ENCODE peak calls at places on chromosomes 6 and 20, in four cellular contexts. H, T, P and J are unnamed samples. For H3K27me3, the result is how much of the 10 kb centered on the place peaks cover.

GRCh38 chr6:71299541-71300470 is 11.2 kb downstream of the OGFRL1 start:
- DNase-seq in H (no peak), T (no peak), P (no peak), J (no peak)

GRCh38 chr20:50794181-50794845 is 548 bp upstream of the BCAS4 start:
- DNase-seq in H (no peak), T (no peak), P (no peak), J (no peak)

GRCh38 chr6:2524090-2524489 is 226.6 kb downstream of the MYLK4 start:
- DNase-seq in H (no peak), T (no peak), P (no peak), J (no peak)

GRCh38 chr6:100344761-100345160 is 120.0 kb downstream of the SIM1 start:
- DNase-seq in H (no peak), T (no peak), P (no peak), J (peak)

GRCh38 chr6:84764332-84765049 is at the start of gene TBX18:
- DNase-seq in H (peak), T (peak), P (peak), J (peak)

GRCh38 chr20:52076164-52076563 is 115.4 kb downstream of the ZFP64 start:
- DNase-seq in H (no peak), T (no peak), P (no peak), J (peak)

GRCh38 chr6:123803456-123803861 is 206 bp upstream of the NKAIN2 start:
- DNase-seq in H (peak), T (no peak), P (no peak), J (no peak)

GRCh38 chr20:3101737-3102574 is 17.4 kb upstream of the AVP start:
- DNase-seq in H (no peak), T (no peak), P (no peak), J (no peak)

GRCh38 chr6:142947702-142948480 is 2.9 kb upstream of the HIVEP2 start:
- DNase-seq in H (peak), T (no peak), P (no peak), J (no peak)

GRCh38 chr6:144365176-144365710 is 80.1 kb downstream of the UTRN start:
- DNase-seq in H (no peak), T (no peak), P (no peak), J (no peak)

GRCh38 chr6:160421854-160422253 is 73.7 kb downstream of the SLC22A3 start:
- DNase-seq in H (peak), T (no peak), P (no peak), J (peak)

GRCh38 chr6:136947037-136947436 is 24.9 kb downstream of the SLC35D3 start:
- DNase-seq in H (no peak), T (no peak), P (no peak), J (no peak)

GRCh38 chr6:169844946-169845345 is 93.5 kb downstream of the ERMARD start:
- DNase-seq in H (no peak), T (peak), P (no peak), J (no peak)

GRCh38 chr6:26330835-26331808 is 33.9 kb upstream of the BTN3A2 start:
- DNase-seq in H (no peak), T (no peak), P (peak), J (peak)

GRCh38 chr6:26332843-26333242 is 32.2 kb upstream of the BTN3A2 start:
- DNase-seq in H (no peak), T (no peak), P (no peak), J (no peak)

GRCh38 chr6:26333458-26334297 is 31.3 kb upstream of the BTN3A2 start:
- DNase-seq in H (no peak), T (no peak), P (no peak), J (no peak)

GRCh38 chr6:26331809-26332226 is 33.2 kb upstream of the BTN3A2 start:
- DNase-seq in H (no peak), T (no peak), P (no peak), J (no peak)

DNA sequence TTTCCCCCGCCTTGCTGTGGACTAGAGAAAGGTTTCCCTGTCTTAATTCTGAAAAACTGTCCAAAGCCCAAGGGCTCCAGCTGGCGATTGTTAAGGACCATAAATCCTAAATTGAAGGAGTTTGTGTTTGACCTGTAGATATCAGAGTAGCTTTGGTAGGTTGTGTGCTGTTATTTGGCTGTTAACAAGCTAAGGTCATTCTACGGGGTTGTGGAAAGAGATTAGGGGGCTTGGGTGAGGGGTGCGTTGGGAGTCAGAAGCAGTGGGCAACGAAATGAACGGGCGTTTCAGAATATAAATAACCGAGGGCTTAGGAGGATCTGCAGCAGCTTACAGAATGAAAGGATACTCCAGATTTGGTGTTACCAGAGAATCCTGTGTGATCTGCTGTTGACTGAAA is 32.6 kb upstream of the BTN3A2 start:
- DNase-seq in H (no peak), T (no peak), P (no peak), J (no peak)
- H3K27me3 ChIP-seq in H (under half), T (under half), P (under half), J (half or more)

DNA sequence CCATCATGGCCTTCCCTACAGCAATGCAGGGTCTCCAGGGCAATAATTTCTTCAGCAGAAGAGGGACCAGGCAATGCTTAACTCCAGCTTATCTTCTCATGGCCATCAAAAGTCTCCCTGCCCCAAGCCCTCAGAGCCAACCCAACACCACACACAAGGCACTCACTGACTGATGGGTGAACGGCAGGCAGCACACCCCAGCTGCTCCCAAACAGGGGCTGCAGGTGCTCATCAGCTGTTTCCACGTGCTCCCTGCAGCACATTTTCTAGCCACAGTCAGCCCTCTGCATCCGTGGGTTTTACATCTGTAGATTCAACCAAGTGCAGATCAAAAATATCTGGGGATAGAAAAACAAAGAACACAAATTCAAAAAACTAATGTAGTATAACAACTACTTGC is 4.0 kb upstream of the GABRR1 start:
- DNase-seq in H (no peak), T (no peak), P (no peak), J (no peak)
- TF ChIP-seq CTCF in H (no peak), T (no peak), P (no peak), J (no peak)

GRCh38 chr20:251352-251751 is 6.2 kb upstream of the DEFB132 start:
- DNase-seq in H (no peak), T (no peak), P (no peak), J (no peak)
- H3K27me3 ChIP-seq in H (under half), T (under half), P (under half), J (under half)

GRCh38 chr6:5582758-5583157 is 321.4 kb downstream of the FARS2 start:
- DNase-seq in H (no peak), T (no peak), P (no peak), J (no peak)
- TF ChIP-seq CTCF in H (no peak), T (no peak), P (peak), J (no peak)

GRCh38 chr20:21105429-21106170 is 558 bp downstream of the LINC00237 start:
- DNase-seq in H (no peak), T (no peak), P (peak), J (no peak)

GRCh38 chr20:21103582-21104465 is 2.3 kb downstream of the LINC00237 start:
- DNase-seq in H (no peak), T (no peak), P (no peak), J (no peak)

GRCh38 chr20:21104921-21105320 is 1.2 kb downstream of the LINC00237 start:
- DNase-seq in H (no peak), T (no peak), P (no peak), J (no peak)

GRCh38 chr20:21104466-21104761 is 1.7 kb downstream of the LINC00237 start:
- DNase-seq in H (no peak), T (no peak), P (no peak), J (no peak)

GRCh38 chr20:21106171-21106694 is at the start of gene LINC00237:
- DNase-seq in H (no peak), T (no peak), P (peak), J (no peak)
- H3K27me3 ChIP-seq in H (under half), T (under half), P (under half), J (half or more)